ENCODE peak calls at places on chromosomes 4 and X, in six cellular contexts. U is GM12864, Q is lower lobe of right lung, V is upper lobe of right lung, G is body of pancreas, B is fibroblast of pulmonary artery. T is an unnamed sample.

GRCh38 chrX:140505421-140506337 is 810 bp upstream of the SOX3 start:
- DNase-seq in U (no peak), Q (no peak), V (no peak), G (no peak), B (no peak), T (no peak)

GRCh38 chrX:357693-358471 is 28.8 kb downstream of the PPP2R3B start:
- DNase-seq in U (no peak), Q (peak; percentile 47), V (peak; percentile 64), G (no peak), B (peak; percentile 68), T (no peak)

GRCh38 chr4:137998666-137999429 is 243.3 kb downstream of the SLC7A11 start:
- DNase-seq in U (no peak), Q (no peak), V (no peak), G (no peak), B (peak; percentile 39), T (no peak)

GRCh38 chrX:40012800-40013682 is 84.7 kb downstream of the BCOR start:
- DNase-seq in U (no peak), Q (peak; percentile 56), V (peak; percentile 76), G (peak; percentile 53), B (peak; percentile 59), T (no peak)

GRCh38 chr4:19888587-19888986 is 363.1 kb upstream of the SLIT2 start:
- DNase-seq in U (no peak), Q (no peak), V (no peak), G (no peak), B (no peak), T (no peak)

GRCh38 chrX:151870603-151871002 is 42.1 kb upstream of the MAGEA4 start:
- DNase-seq in U (no peak), Q (no peak), V (no peak), G (no peak), B (peak; percentile 87), T (no peak)

GRCh38 chrX:112651766-112652165 is 28.0 kb downstream of the LHFPL1 start:
- DNase-seq in U (no peak), Q (no peak), V (no peak), G (no peak), B (peak; percentile 49), T (no peak)

GRCh38 chrX:97756879-97757278 is 873.2 kb downstream of the RPA4 start:
- DNase-seq in U (no peak), Q (no peak), V (no peak), G (no peak), B (no peak), T (no peak)

GRCh38 chr4:161581262-161581661 is 582.5 kb downstream of the FSTL5 start:
- DNase-seq in U (no peak), Q (no peak), V (no peak), G (no peak), B (peak; percentile 14), T (no peak)

GRCh38 chr4:99861120-99861905 is 32.9 kb downstream of the LAMTOR3 start:
- DNase-seq in U (no peak), Q (no peak), V (no peak), G (no peak), B (no peak), T (peak; percentile 46)

GRCh38 chrX:20063716-20064351 is 52.9 kb downstream of the MAP7D2 start:
- DNase-seq in U (no peak), Q (no peak), V (no peak), G (no peak), B (no peak), T (no peak)

GRCh38 chrX:131987252-131987651 is 35.9 kb upstream of the STK26 start:
- DNase-seq in U (peak; percentile 64), Q (no peak), V (no peak), G (no peak), B (peak; percentile 10), T (no peak)

GRCh38 chrX:41781500-41781899 is 57.5 kb downstream of the GPR82 start:
- DNase-seq in U (peak; percentile 13), Q (no peak), V (no peak), G (no peak), B (peak; percentile 60), T (no peak)

GRCh38 chr4:7200801-7201200 is 8.5 kb downstream of the SORCS2 start:
- DNase-seq in U (no peak), Q (peak; percentile 11), V (peak; percentile 31), G (no peak), B (no peak), T (no peak)

GRCh38 chr4:76674995-76675394 is 222.9 kb downstream of the SOWAHB start:
- DNase-seq in U (no peak), Q (no peak), V (no peak), G (no peak), B (no peak), T (no peak)

GRCh38 chrX:19907794-19908193 is 20.4 kb upstream of the SH3KBP1 start:
- DNase-seq in U (no peak), Q (no peak), V (no peak), G (no peak), B (no peak), T (no peak)

GRCh38 chr4:16607241-16607640 is 291.2 kb downstream of the LDB2 start:
- DNase-seq in U (no peak), Q (no peak), V (no peak), G (no peak), B (no peak), T (no peak)

GRCh38 chr4:85209161-85209560 is 242.7 kb upstream of the WDFY3 start:
- DNase-seq in U (no peak), Q (no peak), V (no peak), G (no peak), B (no peak), T (no peak)

GRCh38 chrX:134999469-134999868 is 8.7 kb downstream of the SMIM10 start:
- DNase-seq in U (no peak), Q (no peak), V (no peak), G (no peak), B (peak; percentile 77), T (no peak)

GRCh38 chrX:39850630-39851152 is 247.1 kb downstream of the BCOR start:
- DNase-seq in U (no peak), Q (no peak), V (no peak), G (no peak), B (peak; percentile 69), T (no peak)

GRCh38 chrX:132671229-132671641 is 182.4 kb upstream of the MBNL3 start:
- DNase-seq in U (no peak), Q (no peak), V (no peak), G (no peak), B (no peak), T (no peak)

GRCh38 chr4:143405197-143405730 is 68.6 kb downstream of the GAB1 start:
- DNase-seq in U (no peak), Q (no peak), V (no peak), G (no peak), B (no peak), T (no peak)

GRCh38 chrX:33465137-33465536 is 253.8 kb upstream of the DMD start:
- DNase-seq in U (no peak), Q (no peak), V (no peak), G (no peak), B (no peak), T (no peak)

GRCh38 chrX:153631931-153632611 is 14.9 kb upstream of the DUSP9 start:
- DNase-seq in U (no peak), Q (no peak), V (no peak), G (no peak), B (no peak), T (no peak)

GRCh38 chr4:182881928-182882327 is 35.3 kb downstream of the DCTD start:
- DNase-seq in U (no peak), Q (no peak), V (no peak), G (peak; percentile 78), B (no peak), T (peak; percentile 7)

GRCh38 chr4:30716671-30717207 is 3.4 kb upstream of the PCDH7 start:
- DNase-seq in U (no peak), Q (no peak), V (no peak), G (no peak), B (peak; percentile 39), T (no peak)

GRCh38 chr4:168880087-168880675 is 129.9 kb downstream of the CBR4 start:
- DNase-seq in U (no peak), Q (no peak), V (no peak), G (no peak), B (no peak), T (no peak)

GRCh38 chr4:3762753-3763511 is 3.3 kb upstream of the ADRA2C start:
- DNase-seq in U (no peak), Q (no peak), V (no peak), G (no peak), B (no peak), T (no peak)

GRCh38 chr4:113623274-113623894 is 138.2 kb downstream of the CAMK2D start:
- DNase-seq in U (no peak), Q (no peak), V (no peak), G (no peak), B (no peak), T (no peak)

GRCh38 chrX:13008189-13008533 is 33.3 kb downstream of the TMSB4X start:
- DNase-seq in U (no peak), Q (no peak), V (no peak), G (no peak), B (no peak), T (no peak)

GRCh38 chrX:86910602-86911311 is 606.8 kb upstream of the KLHL4 start:
- DNase-seq in U (no peak), Q (no peak), V (no peak), G (no peak), B (no peak), T (no peak)

GRCh38 chr4:25844957-25845712 is 17.7 kb downstream of the SEL1L3 start:
- DNase-seq in U (no peak), Q (no peak), V (no peak), G (no peak), B (no peak), T (no peak)

GRCh38 chr4:25842229-25842840 is 20.5 kb downstream of the SEL1L3 start:
- DNase-seq in U (no peak), Q (no peak), V (no peak), G (no peak), B (no peak), T (no peak)

GRCh38 chr4:25845841-25846653 is 16.7 kb downstream of the SEL1L3 start:
- DNase-seq in U (no peak), Q (no peak), V (no peak), G (no peak), B (no peak), T (no peak)

GRCh38 chr4:25847329-25847728 is 15.5 kb downstream of the SEL1L3 start:
- DNase-seq in U (no peak), Q (no peak), V (no peak), G (no peak), B (no peak), T (no peak)

GRCh38 chr4:25843340-25844097 is 19.3 kb downstream of the SEL1L3 start:
- DNase-seq in U (no peak), Q (peak; percentile 76), V (peak; percentile 81), G (peak; percentile 60), B (no peak), T (no peak)
- H3K4me3 ChIP-seq in U (no peak overlapping the region), Q (peak overlapping the region; percentile 14), V (peak overlapping the region; percentile 15), G (no peak overlapping the region), B (no peak overlapping the region), T (no peak overlapping the region)

GRCh38 chr4:69032847-69033638 is 63.2 kb upstream of the UGT2B7 start:
- DNase-seq in U (no peak), Q (no peak), V (no peak), G (no peak), B (peak; percentile 24), T (no peak)
- TF ChIP-seq CTCF in U (no peak), Q (no peak), V (no peak), G (no peak), B (no peak), T (no peak)

GRCh38 chrX:56766554-56767412 is 37.7 kb downstream of the NBDY start:
- DNase-seq in U (no peak), Q (no peak), V (peak; percentile 21), G (no peak), B (peak; percentile 64), T (no peak)
- H3K4me3 ChIP-seq in U (no peak overlapping the region), Q (no peak overlapping the region), V (no peak overlapping the region), G (no peak overlapping the region), B (no peak overlapping the region), T (no peak overlapping the region)

GRCh38 chr4:128068927-128069326 is 7.8 kb downstream of the LARP1B start:
- DNase-seq in U (no peak), Q (no peak), V (no peak), G (no peak), B (peak; percentile 56), T (no peak)
- TF ChIP-seq CTCF in U (peak; percentile 36), Q (no peak), V (peak; percentile 12), G (no peak), B (peak; percentile 51), T (peak; percentile 50)